ENCODE peak calls at places on chromosomes 11 and 22, in ten cellular contexts. A is CD8-positive, alpha-beta memory T cell; O is HT-29; Y is AG10803; P is effector memory CD4-positive, alpha-beta T cell; W is activated CD8-positive, alpha-beta T cell treated with anti-CD3 and anti-CD28 coated beads, Interleukin-2, amount 10 ng/mL, durations not matched to agents 7 days and 5 days; L is Kasumi-1; T is NCI-H2081 treated with DMSO at 0.1 percent for 48 hours; U is iris pigment epithelial cell; K is omental fat pad. J is an unnamed sample.

GRCh38 chr11:47257518-47258316 is at the start of gene NR1H3:
- DNase-seq in L (peak; percentile 51), W (no peak), P (no peak), O (peak; percentile 93), T (no peak), K (no peak), Y (peak; percentile 56), U (peak; percentile 69), A (no peak), J (peak; percentile 50)

GRCh38 chr11:34665077-34665835 is 44.4 kb downstream of the EHF start:
- DNase-seq in Y (no peak), P (no peak), O (no peak), T (no peak), K (no peak), W (no peak), U (no peak), A (no peak), L (no peak), J (peak; percentile 32)

GRCh38 chr11:130448039-130448415 is 418 bp upstream of the ADAMTS15 start:
- DNase-seq in U (no peak), A (no peak), L (no peak), Y (no peak), K (no peak), O (no peak), P (no peak), T (no peak), W (no peak), J (no peak)

GRCh38 chr22:47561115-47561675 is 798.7 kb downstream of the TBC1D22A start:
- DNase-seq in O (no peak), Y (no peak), L (no peak), U (no peak), A (no peak), T (no peak), W (peak; percentile 12), K (no peak), P (no peak), J (no peak)

GRCh38 chr11:67581469-67581868 is 2.1 kb upstream of the GSTP1 start:
- DNase-seq in O (peak; percentile 79), T (no peak), A (no peak), U (no peak), P (no peak), K (no peak), Y (no peak), W (no peak), L (no peak), J (no peak)

GRCh38 chr11:101478587-101479375 is 105.0 kb downstream of the TRPC6 start:
- DNase-seq in A (no peak), U (no peak), O (no peak), P (no peak), W (no peak), L (no peak), K (no peak), T (no peak), Y (no peak), J (no peak)

GRCh38 chr22:48752451-48753380 is 1075.0 kb downstream of the BRD1 start:
- DNase-seq in U (no peak), K (peak; percentile 2), P (no peak), A (no peak), W (peak; percentile 12), T (no peak), L (no peak), Y (no peak), O (no peak), J (no peak)

GRCh38 chr22:22756109-22756508 is 111.7 kb downstream of the GGTLC2 start:
- DNase-seq in P (no peak), L (no peak), A (no peak), W (no peak), K (no peak), U (no peak), O (no peak), Y (no peak), T (no peak), J (no peak)

GRCh38 chr11:34787899-34788298 is 128.3 kb downstream of the APIP start:
- DNase-seq in U (no peak), L (no peak), P (no peak), Y (no peak), A (no peak), T (no peak), K (no peak), W (no peak), O (no peak), J (no peak)

GRCh38 chr11:117950999-117951961 is 22.1 kb upstream of the TMPRSS13 start:
- DNase-seq in U (no peak), Y (no peak), K (no peak), T (no peak), P (peak; percentile 35), W (peak; percentile 73), A (peak; percentile 74), O (no peak), L (peak; percentile 5), J (no peak)

GRCh38 chr11:38005597-38005996 is 1407.6 kb upstream of the RAG2 start:
- DNase-seq in T (no peak), O (no peak), U (peak; percentile 87), W (no peak), K (no peak), L (no peak), Y (no peak), P (no peak), A (no peak), J (no peak)

J was measured in SK-MEL-5.